ENCODE peak calls at places on chromosomes 6 and 20, in seven cellular contexts. B, U, L, H, P, K and R are unnamed samples.

GRCh38 chr6:162964703-162965140 is 236.9 kb downstream of the PACRG start:
- DNase-seq in K (peak; percentile 98), B (peak; percentile 61), H (peak; percentile 100), P (no peak), U (peak; percentile 21), L (no peak), R (no peak)

GRCh38 chr6:73942581-73942980 is 246.6 kb downstream of the CD109 start:
- DNase-seq in L (no peak), H (peak; percentile 9), K (no peak), B (no peak), U (no peak), P (no peak), R (no peak)

GRCh38 chr20:9789136-9789535 is 49.7 kb downstream of the PAK5 start:
- DNase-seq in B (no peak), H (no peak), K (no peak), U (no peak), P (no peak), L (no peak), R (no peak)

GRCh38 chr20:47146703-47147102 is 209.8 kb downstream of the ZMYND8 start:
- DNase-seq in H (peak; percentile 41), P (no peak), L (no peak), K (peak; percentile 39), U (no peak), B (no peak), R (no peak)

GRCh38 chr6:29653452-29654038 is 3.3 kb upstream of the MOG start:
- DNase-seq in B (no peak), H (peak; percentile 83), K (peak; percentile 86), L (no peak), U (no peak), P (peak; percentile 68), R (peak; percentile 46)

GRCh38 chr6:1621328-1621701 is 11.6 kb downstream of the FOXC1 start:
- DNase-seq in B (no peak), U (no peak), H (no peak), P (no peak), K (no peak), L (no peak), R (no peak)

GRCh38 chr20:38764563-38765355 is 16.5 kb downstream of the ACTR5 start:
- DNase-seq in H (peak; percentile 87), P (peak; percentile 92), B (no peak), U (no peak), L (peak; percentile 70), K (peak; percentile 82), R (no peak)

GRCh38 chr6:26561533-26562466 is 23.6 kb downstream of the HMGN4 start:
- DNase-seq in P (no peak), K (no peak), U (no peak), B (no peak), L (no peak), H (no peak), R (no peak)

GRCh38 chr6:52352239-52353008 is 9.5 kb upstream of the PAQR8 start:
- DNase-seq in H (peak; percentile 95), B (no peak), U (no peak), K (peak; percentile 89), L (peak; percentile 56), P (peak; percentile 74), R (no peak)

GRCh38 chr6:30263734-30264133 is 50.5 kb upstream of the TRIM26 start:
- DNase-seq in K (peak; percentile 17), U (no peak), H (peak; percentile 14), P (no peak), B (no peak), L (no peak), R (no peak)

GRCh38 chr6:17505767-17506280 is 94.3 kb upstream of the FAM8A1 start:
- DNase-seq in L (no peak), K (peak; percentile 16), H (peak; percentile 45), P (no peak), B (no peak), U (no peak), R (no peak)

GRCh38 chr6:75268121-75268987 is 16.2 kb downstream of the TMEM30A start:
- DNase-seq in U (no peak), L (no peak), H (no peak), B (no peak), P (peak; percentile 76), K (no peak), R (no peak)

GRCh38 chr6:25369450-25370086 is 90.4 kb downstream of the CARMIL1 start:
- DNase-seq in U (no peak), H (peak; percentile 27), P (peak; percentile 78), L (no peak), K (peak; percentile 81), B (no peak), R (peak; percentile 41)

GRCh38 chr6:19554356-19555225 is 282.6 kb upstream of the ID4 start:
- DNase-seq in L (no peak), B (no peak), U (no peak), H (peak; percentile 5), P (peak; percentile 18), K (peak; percentile 6), R (no peak)

GRCh38 chr6:138036111-138036510 is 71.1 kb downstream of the PERP start:
- DNase-seq in L (no peak), K (no peak), U (no peak), B (no peak), P (peak; percentile 73), H (no peak), R (no peak)

GRCh38 chr6:3850451-3851203 is 1.5 kb downstream of the FAM50B start:
- DNase-seq in B (no peak), U (no peak), K (no peak), H (no peak), L (no peak), P (no peak), R (no peak)

GRCh38 chr6:148934534-148934933 is 187.7 kb downstream of the UST start:
- DNase-seq in P (no peak), U (peak; percentile 42), B (peak; percentile 28), L (peak; percentile 74), H (peak; percentile 40), K (peak; percentile 50), R (no peak)

GRCh38 chr20:39004508-39004907 is 42.4 kb downstream of the DHX35 start:
- DNase-seq in H (no peak), U (no peak), L (no peak), P (peak; percentile 93), K (no peak), B (no peak), R (no peak)

DNA sequence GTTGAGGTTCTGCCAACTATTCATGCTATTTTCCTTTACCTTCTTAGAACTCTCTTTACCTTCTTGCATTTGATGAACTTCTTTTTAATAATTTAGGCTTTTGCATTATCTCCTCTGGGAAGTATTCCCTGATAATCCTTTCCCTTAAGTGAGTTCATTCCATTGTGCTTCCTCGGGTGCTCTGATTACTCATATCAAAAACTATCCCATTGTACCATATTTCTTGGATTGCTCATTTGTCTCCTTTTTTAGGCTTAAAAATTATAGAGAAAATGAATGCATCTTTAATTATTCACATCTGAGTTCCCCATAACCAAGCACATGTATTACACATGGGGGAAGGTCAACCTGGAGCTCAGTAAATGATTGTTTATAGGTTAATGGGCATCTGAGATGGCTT is 2.5 kb downstream of the CALHM4 start:
- DNase-seq in P (no peak), H (peak; percentile 40), U (no peak), L (no peak), K (peak; percentile 49), B (no peak), R (no peak)
- H3K27ac ChIP-seq in P (no peak overlapping the region), H (peak overlapping the region; percentile 68), U (no peak overlapping the region), L (no peak overlapping the region), K (no peak overlapping the region), B (no peak overlapping the region), R (no peak overlapping the region)

DNA sequence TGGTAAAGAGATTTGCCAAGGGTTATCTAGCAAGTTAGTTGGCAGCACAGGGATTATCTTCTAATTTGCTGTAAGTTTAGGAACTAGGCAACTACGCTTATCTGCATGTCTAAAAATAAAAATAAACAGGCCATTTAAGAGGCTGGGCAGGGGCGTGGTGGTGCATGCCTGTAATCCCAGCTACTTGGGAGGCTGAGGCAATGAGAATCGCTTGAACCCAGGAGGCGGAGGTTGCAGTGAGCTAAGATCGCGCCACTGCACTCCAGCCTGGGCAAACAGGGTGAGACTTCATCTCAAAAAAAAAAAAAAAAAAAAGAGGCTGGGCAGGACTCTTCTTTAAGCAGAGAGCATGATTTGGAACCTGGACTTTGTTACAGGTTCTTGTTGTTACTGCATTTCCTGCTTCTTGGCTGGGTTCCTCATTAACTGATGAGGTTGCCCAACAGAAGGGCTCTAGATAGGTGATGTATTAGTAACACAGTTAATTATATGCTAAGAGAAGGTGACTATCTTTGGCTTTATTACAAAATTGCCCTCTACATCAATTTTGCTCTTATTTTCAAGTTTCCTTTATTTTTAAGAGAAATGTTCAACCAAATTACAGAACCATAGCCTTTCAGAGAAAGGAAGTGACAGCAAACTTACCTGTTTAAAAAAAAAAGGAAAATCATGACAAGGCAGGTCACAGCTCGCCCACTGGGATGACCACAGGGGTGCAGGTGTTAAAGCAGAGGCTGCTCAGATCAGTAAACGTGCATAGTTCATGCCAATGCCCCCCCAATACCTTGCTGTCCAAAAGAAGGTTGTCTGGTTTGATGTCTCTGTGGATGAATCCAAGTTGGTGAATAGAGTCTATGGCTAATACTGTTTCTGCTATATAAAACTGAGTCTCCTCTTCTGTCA is 32.5 kb downstream of the STK38 start:
- DNase-seq in H (no peak), L (no peak), B (no peak), K (no peak), U (no peak), P (peak; percentile 96), R (no peak)
- H3K27ac ChIP-seq in H (no peak overlapping the region), L (no peak overlapping the region), B (no peak overlapping the region), K (no peak overlapping the region), U (no peak overlapping the region), P (peak overlapping the region; percentile 60), R (no peak overlapping the region)

DNA sequence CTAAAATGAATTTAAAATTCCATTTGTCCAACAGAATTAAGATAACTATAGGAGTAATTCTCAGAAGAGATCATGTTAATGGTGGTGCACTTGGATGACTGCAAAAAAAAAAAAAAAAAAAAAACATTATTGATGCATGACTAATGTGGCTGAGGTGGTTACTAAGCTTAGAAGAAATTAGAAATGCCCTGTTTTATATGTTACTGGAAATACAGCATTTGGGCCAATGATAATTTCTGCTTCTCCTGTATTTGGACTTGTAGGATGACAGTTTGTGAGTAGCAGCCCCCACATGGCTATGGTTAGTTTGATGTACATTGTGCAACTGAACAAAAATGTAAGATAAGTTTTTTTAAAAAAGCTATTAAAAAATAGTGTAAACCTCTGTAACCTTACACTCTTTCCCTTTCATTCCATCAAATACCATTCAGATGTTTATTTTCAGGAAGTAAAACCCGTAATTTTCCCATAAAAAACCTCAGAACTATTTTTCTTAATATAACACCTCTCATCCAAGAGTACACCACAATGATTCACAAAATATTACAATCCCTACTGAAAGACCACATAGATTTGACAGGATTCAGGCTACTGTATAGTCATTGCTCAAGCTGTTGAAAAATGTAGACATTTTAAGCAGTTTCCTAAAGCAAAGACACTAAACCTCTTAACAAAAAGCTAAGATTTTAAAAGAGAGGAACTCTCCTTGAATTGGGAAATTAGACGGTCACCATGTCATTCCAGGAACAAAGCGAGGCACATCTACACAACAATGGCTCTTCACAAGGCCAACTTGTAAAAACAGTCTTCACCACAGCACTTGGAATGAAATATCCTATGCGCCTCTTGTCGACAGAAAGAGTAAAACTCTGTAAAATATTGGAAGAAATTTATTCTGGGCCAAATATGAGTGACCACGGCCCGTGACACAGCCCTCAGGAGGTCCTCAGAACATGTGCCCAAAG is 83.0 kb downstream of the WDR27 start:
- DNase-seq in P (no peak), L (no peak), H (peak; percentile 86), B (no peak), K (peak; percentile 78), U (no peak), R (no peak)
- H3K27ac ChIP-seq in P (no peak overlapping the region), L (no peak overlapping the region), H (peak overlapping the region; percentile 53), B (no peak overlapping the region), K (no peak overlapping the region), U (no peak overlapping the region), R (no peak overlapping the region)

DNA sequence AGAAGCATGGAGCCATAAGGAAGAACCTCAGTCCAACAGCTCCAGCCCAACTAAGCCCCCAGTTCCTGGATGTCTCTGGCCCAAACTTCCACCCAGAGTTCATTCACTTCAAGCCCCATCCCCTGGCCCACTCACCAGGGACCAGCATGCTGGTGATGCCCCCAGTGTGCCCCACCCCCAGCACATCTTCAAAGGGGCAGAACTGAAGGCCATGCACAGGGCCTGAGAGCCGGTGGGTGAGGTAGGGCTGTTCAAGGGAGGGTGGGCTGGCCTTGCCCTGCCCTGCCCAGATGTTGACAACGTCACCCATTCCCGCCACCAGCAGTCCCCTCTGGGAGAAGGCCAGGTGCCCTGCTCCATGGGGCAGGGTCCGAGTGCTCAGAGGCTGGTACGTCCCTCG is 3.6 kb downstream of the B3GALT4 start:
- DNase-seq in L (no peak), K (no peak), H (no peak), U (no peak), B (no peak), P (no peak), R (no peak)
- H3K27ac ChIP-seq in L (no peak overlapping the region), K (peak overlapping the region; percentile 50), H (no peak overlapping the region), U (no peak overlapping the region), B (no peak overlapping the region), P (no peak overlapping the region), R (no peak overlapping the region)